ENCODE peak calls at places on chromosomes 12 and 14, in nine cellular contexts. I is gastrocnemius medialis; Q is CD8-positive, alpha-beta T cell; P is adipocyte; O is Peyer's patch; N is lower lobe of right lung; H is small intestine; B is Caco-2; Z is IMR-90. R is an unnamed sample. For H3K4me1, the result is how much of the 10 kb centered on the place peaks cover.

GRCh38 chr14:90300649-90301048 is 31.1 kb downstream of the NRDE2 start:
- DNase-seq in Z (peak), Q (no peak), P (peak), H (no peak), B (no peak), I (no peak), O (no peak), N (no peak), R (no peak)

GRCh38 chr12:49892732-49893317 is 10.9 kb downstream of the FAIM2 start:
- DNase-seq in O (peak), N (no peak), H (no peak), B (no peak), I (no peak), P (no peak), Q (no peak), Z (no peak), R (no peak)

GRCh38 chr14:21070083-21070609 is at the start of gene ARHGEF40:
- DNase-seq in Q (no peak), I (no peak), Z (peak), N (peak), P (peak), B (peak), H (peak), O (peak), R (peak)

GRCh38 chr14:92471919-92472318 is 41.7 kb upstream of the RIN3 start:
- DNase-seq in I (no peak), O (no peak), P (peak), N (no peak), B (peak), Z (peak), Q (no peak), H (peak), R (peak)

GRCh38 chr12:95200128-95200973 is 16.9 kb downstream of the FGD6 start:
- DNase-seq in I (no peak), N (no peak), Q (no peak), Z (no peak), H (peak), O (no peak), B (no peak), P (no peak), R (no peak)

GRCh38 chr14:59630281-59630963 is 53.8 kb upstream of the CCDC175 start:
- DNase-seq in I (no peak), H (no peak), P (peak), B (peak), O (peak), Q (no peak), Z (no peak), N (peak), R (no peak)

GRCh38 chr14:64123241-64123956 is 170.8 kb downstream of the ESR2 start:
- DNase-seq in H (peak), N (no peak), Q (no peak), P (no peak), O (no peak), I (no peak), Z (no peak), B (peak), R (no peak)

GRCh38 chr14:22887990-22888378 is 5.0 kb downstream of the REM2 start:
- DNase-seq in H (no peak), B (no peak), O (no peak), Q (peak), I (no peak), Z (no peak), P (no peak), N (no peak), R (peak)

GRCh38 chr14:69152181-69152943 is 557 bp downstream of the DCAF5 start:
- DNase-seq in H (peak), O (peak), N (no peak), Z (no peak), I (peak), Q (peak), P (peak), B (no peak), R (peak)

GRCh38 chr12:105100207-105100985 is 7.1 kb upstream of the WASHC4 start:
- DNase-seq in O (no peak), H (no peak), P (peak), Q (no peak), B (no peak), N (no peak), Z (peak), I (no peak), R (no peak)

GRCh38 chr12:27999970-28000369 is 27.4 kb upstream of the PTHLH start:
- DNase-seq in H (no peak), N (no peak), O (no peak), P (peak), I (no peak), Q (no peak), B (no peak), Z (peak), R (no peak)

GRCh38 chr14:100755649-100756048 is 29.0 kb downstream of the DLK1 start:
- DNase-seq in N (no peak), I (no peak), Z (peak), B (no peak), O (no peak), P (no peak), H (peak), Q (no peak), R (no peak)
- H3K4me1 ChIP-seq in N (under half), I (under half), Z (under half), B (under half), O (under half), P (under half), H (under half), Q (under half), R (under half)

GRCh38 chr14:61510736-61511557 is 184.4 kb upstream of the HIF1A start:
- DNase-seq in H (peak), Q (peak), I (no peak), N (no peak), Z (no peak), B (no peak), O (peak), P (no peak), R (no peak)
- H3K4me1 ChIP-seq in H (under half), Q (half or more), I (under half), N (half or more), Z (under half), B (under half), O (under half), P (half or more), R (under half)

GRCh38 chr12:25882266-25882665 is 76.2 kb upstream of the RASSF8 start:
- DNase-seq in Z (no peak), P (no peak), N (no peak), Q (no peak), B (no peak), I (no peak), H (no peak), O (no peak), R (no peak)

GRCh38 chr12:25883026-25883928 is 75.2 kb upstream of the RASSF8 start:
- DNase-seq in Z (no peak), I (no peak), O (no peak), B (no peak), H (no peak), N (no peak), Q (no peak), P (no peak), R (no peak)

GRCh38 chr12:25887367-25887766 is 71.1 kb upstream of the RASSF8 start:
- DNase-seq in I (no peak), O (no peak), B (no peak), N (no peak), Z (no peak), P (no peak), Q (no peak), H (no peak), R (no peak)

GRCh38 chr12:25884024-25884919 is 74.2 kb upstream of the RASSF8 start:
- DNase-seq in N (no peak), B (no peak), Q (no peak), H (no peak), I (no peak), Z (no peak), O (no peak), P (no peak), R (no peak)

DNA sequence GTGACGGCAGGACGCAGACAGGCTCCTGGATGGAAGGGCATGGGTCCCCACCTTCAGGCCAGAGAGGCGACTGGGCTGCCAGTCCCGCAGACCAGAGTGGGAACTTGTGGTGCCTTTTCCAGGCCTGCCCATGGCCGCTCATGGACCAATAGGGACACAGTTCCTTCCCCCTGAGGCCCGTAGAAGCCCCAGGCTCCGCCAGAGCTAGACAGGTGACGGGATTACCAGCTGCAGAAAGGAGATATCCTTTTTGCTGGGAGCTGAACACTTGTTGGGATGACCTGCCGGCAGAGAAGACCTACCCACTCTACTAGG is 73.6 kb upstream of the RASSF8 start:
- DNase-seq in O (no peak), Q (no peak), B (no peak), H (no peak), N (no peak), Z (no peak), I (no peak), P (no peak), R (no peak)
- H3K4me1 ChIP-seq in O (under half), Q (under half), B (under half), H (under half), N (under half), Z (under half), I (under half), P (under half), R (under half)

GRCh38 chr14:73747386-73748211 is 33.4 kb upstream of the PNMA1 start:
- DNase-seq in Z (no peak), Q (no peak), O (peak), I (no peak), N (no peak), H (no peak), P (no peak), B (no peak), R (no peak)

GRCh38 chr14:73750161-73750901 is 36.1 kb upstream of the PNMA1 start:
- DNase-seq in B (no peak), Z (no peak), N (no peak), H (peak), O (peak), Q (no peak), P (peak), I (no peak), R (no peak)

GRCh38 chr14:73751157-73751691 is 37.0 kb upstream of the PNMA1 start:
- DNase-seq in P (no peak), H (no peak), Q (no peak), Z (no peak), O (peak), B (no peak), N (no peak), I (no peak), R (peak)

GRCh38 chr14:73748858-73749357 is 34.7 kb upstream of the PNMA1 start:
- DNase-seq in Q (no peak), O (no peak), Z (no peak), P (no peak), N (no peak), H (no peak), B (no peak), I (no peak), R (no peak)

GRCh38 chr14:73749706-73750105 is 35.5 kb upstream of the PNMA1 start:
- DNase-seq in H (no peak), P (peak), I (no peak), N (no peak), B (no peak), O (no peak), Q (no peak), Z (no peak), R (no peak)
- H3K4me1 ChIP-seq in H (half or more), P (half or more), I (half or more), N (half or more), B (half or more), O (half or more), Q (half or more), Z (half or more), R (half or more)

GRCh38 chr12:31849090-31849687 is 110.0 kb upstream of the RESF1 start:
- DNase-seq in B (peak), P (peak), Z (peak), H (no peak), N (no peak), Q (no peak), O (no peak), I (no peak), R (no peak)
- H3K4me1 ChIP-seq in B (under half), P (under half), Z (under half), H (under half), N (under half), Q (under half), O (under half), I (under half), R (under half)

R was measured in transverse colon.